ENCODE peak calls at places on chromosomes 13 and 19, in nine cellular contexts. B is AG09319; E is foreskin fibroblast; C is cardiac fibroblast; M is CD8-positive, alpha-beta memory T cell; W is NCI-H2029; F is Calu3; N is stimulated activated CD8-positive, alpha-beta memory T cell treated with anti-CD3 and anti-CD28 coated beads, Interleukin-15, amount 100 ng/mL, for 24 hours; S is HAP-1. H is an unnamed sample.

GRCh38 chr19:56837892-56838679 is 2.4 kb downstream of the PEG3 start:
- DNase-seq in B (no peak), F (no peak), S (no peak), M (no peak), E (no peak), W (no peak), N (no peak), C (peak; percentile 78), H (peak; percentile 70)

GRCh38 chr19:35124098-35125060 is 8.8 kb downstream of the FXYD3 start:
- DNase-seq in C (peak; percentile 95), F (peak; percentile 96), N (peak; percentile 56), S (no peak), W (peak; percentile 83), B (peak; percentile 81), M (peak; percentile 77), E (peak; percentile 91), H (peak; percentile 70)

GRCh38 chr19:2495651-2496316 is 19.9 kb downstream of the GADD45B start:
- DNase-seq in S (no peak), E (no peak), F (no peak), B (no peak), N (no peak), W (no peak), C (peak; percentile 71), M (no peak), H (no peak)

GRCh38 chr13:98274921-98275487 is 97.9 kb upstream of the RNF113B start:
- DNase-seq in B (no peak), S (no peak), F (no peak), C (no peak), W (no peak), N (no peak), M (no peak), E (peak; percentile 38), H (no peak)

GRCh38 chr19:33724723-33725060 is 72.0 kb upstream of the KCTD15 start:
- DNase-seq in E (no peak), B (no peak), S (no peak), M (no peak), C (no peak), W (no peak), N (no peak), F (no peak), H (no peak)

GRCh38 chr19:1264801-1265610 is 4.1 kb upstream of the CIRBP start:
- DNase-seq in M (no peak), N (no peak), S (peak; percentile 70), C (peak; percentile 86), F (peak; percentile 81), E (peak; percentile 94), B (no peak), W (no peak), H (peak; percentile 81)

GRCh38 chr13:34391071-34391470 is 551.0 kb upstream of the NBEA start:
- DNase-seq in F (no peak), B (no peak), M (no peak), E (no peak), C (no peak), W (no peak), S (no peak), N (no peak), H (no peak)

GRCh38 chr13:60111726-60112125 is 52.0 kb downstream of the DIAPH3 start:
- DNase-seq in C (no peak), M (no peak), E (no peak), F (no peak), S (no peak), B (no peak), N (no peak), W (no peak), H (no peak)

GRCh38 chr19:51784922-51785690 is 9.9 kb upstream of the FPR3 start:
- DNase-seq in N (no peak), E (no peak), B (peak; percentile 23), W (no peak), M (no peak), C (peak; percentile 91), S (no peak), F (no peak), H (no peak)

GRCh38 chr19:50798943-50799851 is 9.0 kb downstream of the ACP4 start:
- DNase-seq in W (no peak), F (no peak), N (no peak), B (no peak), E (no peak), S (no peak), M (no peak), C (no peak), H (no peak)

GRCh38 chr13:67023088-67023893 is 206.8 kb downstream of the PCDH9 start:
- DNase-seq in B (no peak), C (peak; percentile 91), F (peak; percentile 3), W (peak; percentile 40), E (peak; percentile 50), N (no peak), M (no peak), S (peak; percentile 64), H (peak; percentile 6)

H was measured in NT2/D1.